ENCODE peak calls at places on chromosome 15, in six cellular contexts. U, W, C, Y, Q and A are unnamed samples.

GRCh38 chr15:83046558-83047127 is 20.4 kb downstream of the BTBD1 start:
- DNase-seq in U (no peak), W (no peak), C (no peak), Y (no peak), Q (no peak), A (no peak)

GRCh38 chr15:71124937-71125755 is 9.9 kb downstream of the THSD4 start:
- DNase-seq in U (no peak), W (no peak), C (no peak), Y (no peak), Q (no peak), A (peak; percentile 40)

GRCh38 chr15:41494922-41495735 is 1.5 kb downstream of the ITPKA start:
- DNase-seq in U (no peak), W (no peak), C (peak; percentile 41), Y (no peak), Q (no peak), A (peak; percentile 83)

GRCh38 chr15:73753250-73754130 is at the start of gene INSYN1:
- DNase-seq in U (no peak), W (no peak), C (no peak), Y (no peak), Q (peak; percentile 32), A (peak; percentile 87)

GRCh38 chr15:81235781-81236507 is 39.3 kb downstream of the IL16 start:
- DNase-seq in U (no peak), W (no peak), C (no peak), Y (peak; percentile 16), Q (no peak), A (no peak)

GRCh38 chr15:35088329-35088728 is 3.2 kb upstream of the NANOGP8 start:
- DNase-seq in U (no peak), W (no peak), C (no peak), Y (no peak), Q (no peak), A (no peak)

GRCh38 chr15:39145854-39146253 is 435.0 kb upstream of the THBS1 start:
- DNase-seq in U (no peak), W (no peak), C (no peak), Y (no peak), Q (no peak), A (no peak)

GRCh38 chr15:31843426-31844055 is 186.8 kb upstream of the CHRNA7 start:
- DNase-seq in U (no peak), W (no peak), C (no peak), Y (no peak), Q (no peak), A (no peak)

GRCh38 chr15:57375827-57376694 is at the start of gene CGNL1:
- DNase-seq in U (no peak), W (no peak), C (peak; percentile 64), Y (no peak), Q (peak; percentile 62), A (peak; percentile 95)

GRCh38 chr15:94119215-94119815 is 112.0 kb upstream of the MCTP2 start:
- DNase-seq in U (no peak), W (no peak), C (peak; percentile 58), Y (no peak), Q (no peak), A (no peak)

GRCh38 chr15:68126415-68126814 is 72.3 kb downstream of the PIAS1 start:
- DNase-seq in U (no peak), W (no peak), C (no peak), Y (no peak), Q (peak; percentile 14), A (no peak)

GRCh38 chr15:36407647-36408046 is 171.8 kb upstream of the CDIN1 start:
- DNase-seq in U (no peak), W (no peak), C (no peak), Y (no peak), Q (no peak), A (peak; percentile 10)

GRCh38 chr15:30030350-30030749 is 52.4 kb upstream of the GOLGA8J start:
- DNase-seq in U (no peak), W (no peak), C (no peak), Y (no peak), Q (no peak), A (no peak)

GRCh38 chr15:36221992-36222391 is 357.4 kb upstream of the CDIN1 start:
- DNase-seq in U (no peak), W (no peak), C (no peak), Y (no peak), Q (no peak), A (no peak)

GRCh38 chr15:59444980-59445500 is 7.1 kb downstream of the FAM81A start:
- DNase-seq in U (no peak), W (no peak), C (no peak), Y (no peak), Q (no peak), A (no peak)

GRCh38 chr15:49421991-49422390 is 1.1 kb upstream of the FGF7 start:
- DNase-seq in U (no peak), W (peak; percentile 3), C (peak; percentile 39), Y (peak; percentile 3), Q (peak; percentile 32), A (peak; percentile 5)

GRCh38 chr15:88513195-88513594 is 33.3 kb downstream of the DET1 start:
- DNase-seq in U (no peak), W (no peak), C (no peak), Y (no peak), Q (no peak), A (no peak)

GRCh38 chr15:48447657-48448056 is 116.4 kb downstream of the DUT start:
- DNase-seq in U (no peak), W (no peak), C (no peak), Y (no peak), Q (no peak), A (no peak)

GRCh38 chr15:48794697-48795134 is 16.2 kb downstream of the CEP152 start:
- DNase-seq in U (no peak), W (no peak), C (no peak), Y (no peak), Q (no peak), A (no peak)

GRCh38 chr15:85579957-85580694 is 199.7 kb downstream of the AKAP13 start:
- DNase-seq in U (no peak), W (no peak), C (no peak), Y (no peak), Q (no peak), A (no peak)

GRCh38 chr15:100116416-100117190 is 225.2 kb downstream of the ADAMTS17 start:
- DNase-seq in U (no peak), W (no peak), C (no peak), Y (no peak), Q (peak; percentile 33), A (no peak)

GRCh38 chr15:79028411-79028964 is 62.1 kb downstream of the RASGRF1 start:
- DNase-seq in U (peak; percentile 25), W (no peak), C (peak; percentile 78), Y (peak; percentile 50), Q (peak; percentile 9), A (peak; percentile 87)

GRCh38 chr15:47685141-47685870 is 32.0 kb upstream of the SEMA6D start:
- DNase-seq in U (no peak), W (no peak), C (no peak), Y (no peak), Q (no peak), A (peak; percentile 14)

GRCh38 chr15:44096596-44096995 is 98.5 kb downstream of the FRMD5 start:
- DNase-seq in U (no peak), W (no peak), C (no peak), Y (no peak), Q (no peak), A (no peak)

GRCh38 chr15:59294574-59294960 is 78.1 kb downstream of the MYO1E start:
- DNase-seq in U (no peak), W (no peak), C (peak; percentile 64), Y (no peak), Q (no peak), A (no peak)